ENCODE peak calls at places on chromosomes 5 and 9, in five cellular contexts. T, O, B, S and M are unnamed samples. For H3K4me1, the result is how much of the 10 kb centered on the place peaks cover.

GRCh38 chr5:93583799-93584530 is 943 bp downstream of the NR2F1 start:
- DNase-seq in T (peak), O (no peak), B (peak), S (no peak), M (peak)

GRCh38 chr9:37840560-37841194 is 40.1 kb downstream of the DCAF10 start:
- DNase-seq in T (no peak), O (no peak), B (peak), S (no peak), M (no peak)

GRCh38 chr9:21708846-21709245 is 93.6 kb upstream of the MTAP start:
- DNase-seq in T (no peak), O (no peak), B (no peak), S (no peak), M (peak)

GRCh38 chr5:153965102-153965645 is 73.5 kb downstream of the FAM114A2 start:
- DNase-seq in T (no peak), O (no peak), B (peak), S (peak), M (peak)

GRCh38 chr5:21810737-21811316 is 1042.3 kb downstream of the CDH12 start:
- DNase-seq in T (no peak), O (no peak), B (peak), S (no peak), M (no peak)

GRCh38 chr5:82931110-82931509 is 146.1 kb downstream of the TMEM167A start:
- DNase-seq in T (no peak), O (no peak), B (peak), S (no peak), M (no peak)

GRCh38 chr5:127442085-127442484 is 75.4 kb upstream of the PRRC1 start:
- DNase-seq in T (no peak), O (no peak), B (peak), S (no peak), M (no peak)

GRCh38 chr5:33649801-33650482 is 209.2 kb downstream of the TARS1 start:
- DNase-seq in T (no peak), O (no peak), B (peak), S (no peak), M (no peak)

GRCh38 chr9:92489209-92489608 is 6.9 kb upstream of the ASPN start:
- DNase-seq in T (no peak), O (no peak), B (peak), S (no peak), M (no peak)

GRCh38 chr9:16869140-16869903 is 1.1 kb downstream of the BNC2 start:
- DNase-seq in T (no peak), O (no peak), B (peak), S (peak), M (peak)

GRCh38 chr5:109689740-109690455 is at the start of gene MAN2A1:
- DNase-seq in T (peak), O (peak), B (peak), S (peak), M (peak)

GRCh38 chr5:177302354-177303110 is 987 bp downstream of the RAB24 start:
- DNase-seq in T (no peak), O (no peak), B (peak), S (no peak), M (no peak)

GRCh38 chr5:180832638-180833068 is 28.4 kb downstream of the ZFP62 start:
- DNase-seq in T (no peak), O (peak), B (no peak), S (no peak), M (no peak)

GRCh38 chr5:102853680-102854079 is 98.6 kb downstream of the PAM start:
- DNase-seq in T (no peak), O (peak), B (peak), S (no peak), M (no peak)

GRCh38 chr9:18238752-18239151 is 235.2 kb upstream of the ADAMTSL1 start:
- DNase-seq in T (no peak), O (no peak), B (peak), S (no peak), M (no peak)

GRCh38 chr9:107569171-107569570 is 79.6 kb upstream of the KLF4 start:
- DNase-seq in T (no peak), O (no peak), B (peak), S (no peak), M (no peak)

GRCh38 chr9:30677256-30677655 is 1707.2 kb upstream of the ACO1 start:
- DNase-seq in T (no peak), O (no peak), B (no peak), S (no peak), M (no peak)

GRCh38 chr9:21056931-21057330 is 20.8 kb downstream of the IFNB1 start:
- DNase-seq in T (no peak), O (no peak), B (peak), S (no peak), M (peak)

GRCh38 chr5:157556615-157557418 is 18.8 kb downstream of the ADAM19 start:
- DNase-seq in T (no peak), O (no peak), B (no peak), S (no peak), M (no peak)

GRCh38 chr5:1412163-1412562 is 33.1 kb downstream of the SLC6A3 start:
- DNase-seq in T (peak), O (no peak), B (no peak), S (peak), M (no peak)

GRCh38 chr5:32612134-32612888 is 27.0 kb downstream of the SUB1 start:
- DNase-seq in T (no peak), O (no peak), B (no peak), S (no peak), M (no peak)

GRCh38 chr9:105950448-105950847 is 256.1 kb downstream of the TMEM38B start:
- DNase-seq in T (no peak), O (no peak), B (no peak), S (no peak), M (no peak)

GRCh38 chr5:146588806-146589355 is 72.9 kb upstream of the GPR151 start:
- DNase-seq in T (no peak), O (no peak), B (no peak), S (no peak), M (no peak)

GRCh38 chr9:121949364-121949763 is 143.7 kb downstream of the TTLL11 start:
- DNase-seq in T (no peak), O (no peak), B (no peak), S (no peak), M (no peak)

DNA sequence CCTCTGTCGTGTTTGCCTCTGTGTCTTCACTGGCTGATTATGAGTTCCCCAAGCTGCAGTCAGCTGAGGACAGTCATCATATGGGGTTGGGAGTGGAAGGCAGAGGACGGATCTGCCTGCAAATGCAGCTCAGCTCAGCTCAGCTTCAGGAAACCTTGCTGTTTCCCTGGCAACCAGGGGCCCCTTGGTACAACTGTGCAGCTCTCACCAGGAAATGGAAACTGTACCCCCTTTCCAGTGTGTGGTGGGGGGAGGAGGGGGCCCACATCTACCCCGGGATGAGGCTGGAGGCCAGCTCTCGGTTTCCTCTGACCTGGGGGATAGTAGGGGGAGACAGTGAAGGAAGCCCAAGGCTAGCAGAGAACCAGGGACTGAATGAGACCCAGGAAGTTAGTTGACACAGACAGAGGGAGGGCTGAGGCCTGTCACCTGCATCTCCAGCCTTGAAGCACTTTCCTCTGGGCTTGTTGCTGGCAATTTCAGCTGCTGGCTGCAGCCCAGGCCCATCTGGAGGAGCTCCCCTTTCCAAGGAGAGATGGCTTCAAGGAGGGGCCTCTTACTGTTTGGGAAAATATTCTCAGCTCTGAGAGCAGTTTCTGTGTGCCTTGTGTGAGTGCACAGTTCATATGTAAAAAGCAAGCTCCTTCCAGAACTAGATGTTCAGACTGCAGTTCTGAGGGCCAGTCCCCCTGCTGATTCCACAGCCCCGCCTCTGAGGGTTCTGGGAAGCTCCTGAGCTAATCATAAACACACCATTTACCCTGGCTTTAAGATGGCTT is 6.9 kb downstream of the ANXA6 start:
- DNase-seq in T (peak), O (peak), B (no peak), S (no peak), M (no peak)
- H3K27ac ChIP-seq in T (no peak), O (peak), B (no peak), S (peak), M (no peak)

DNA sequence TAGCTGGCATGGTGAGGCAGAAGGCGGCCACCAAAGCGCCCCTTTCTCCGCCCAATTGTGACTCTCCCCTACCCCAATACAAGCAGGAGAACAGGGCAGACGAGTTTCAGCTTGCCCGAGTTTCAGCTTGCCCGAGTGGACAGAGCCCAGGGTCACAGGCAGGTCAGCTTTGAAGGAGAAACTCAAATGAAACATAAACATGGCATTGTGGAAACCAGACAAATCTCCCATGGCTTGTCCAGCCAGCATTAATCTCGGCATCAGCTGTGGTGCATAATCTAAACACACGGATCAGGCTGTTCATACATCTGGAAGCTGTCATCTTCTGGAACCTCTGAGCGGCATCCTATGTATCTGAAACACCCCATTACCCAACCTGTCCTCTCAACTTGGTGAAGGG is 16.9 kb downstream of the PTCH1 start:
- DNase-seq in T (no peak), O (no peak), B (no peak), S (no peak), M (peak)
- H3K4me1 ChIP-seq in T (under half), O (half or more), B (under half), S (under half), M (under half)

GRCh38 chr9:101226161-101226560 is 158.6 kb downstream of the BAAT start:
- DNase-seq in T (no peak), O (no peak), B (no peak), S (no peak), M (no peak)
- H3K27ac ChIP-seq in T (no peak), O (no peak), B (no peak), S (no peak), M (no peak)

DNA sequence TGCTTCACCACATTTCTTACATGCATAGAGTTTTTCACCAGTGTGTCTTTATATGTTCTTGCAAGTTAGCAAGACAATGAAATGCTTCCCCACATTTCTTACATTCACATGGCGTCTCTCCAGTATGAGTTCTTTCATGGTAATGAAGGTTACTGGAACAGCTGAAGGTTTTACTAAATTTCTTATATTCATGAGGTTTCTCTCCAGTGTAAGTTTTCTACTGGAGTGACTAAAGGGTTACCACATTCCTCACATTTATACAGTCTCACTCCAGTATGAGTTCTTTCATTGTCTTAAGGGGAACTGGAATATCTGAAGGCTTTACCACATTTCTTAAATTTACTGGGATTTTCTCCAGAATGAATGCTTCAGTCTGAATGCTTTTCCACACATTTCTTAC is 350.3 kb downstream of the MAT2B start:
- DNase-seq in T (no peak), O (no peak), B (no peak), S (no peak), M (no peak)
- H3K4me1 ChIP-seq in T (under half), O (under half), B (under half), S (under half), M (under half)

GRCh38 chr5:134586866-134587524 is 45.6 kb downstream of the SAR1B start:
- DNase-seq in T (peak), O (peak), B (peak), S (peak), M (peak)
- H3K27ac ChIP-seq in T (no peak), O (no peak), B (no peak), S (peak), M (no peak)

GRCh38 chr5:150653145-150653761 is 7.8 kb upstream of the MYOZ3 start:
- DNase-seq in T (peak), O (no peak), B (peak), S (no peak), M (peak)
- H3K4me1 ChIP-seq in T (under half), O (under half), B (under half), S (half or more), M (under half)

DNA sequence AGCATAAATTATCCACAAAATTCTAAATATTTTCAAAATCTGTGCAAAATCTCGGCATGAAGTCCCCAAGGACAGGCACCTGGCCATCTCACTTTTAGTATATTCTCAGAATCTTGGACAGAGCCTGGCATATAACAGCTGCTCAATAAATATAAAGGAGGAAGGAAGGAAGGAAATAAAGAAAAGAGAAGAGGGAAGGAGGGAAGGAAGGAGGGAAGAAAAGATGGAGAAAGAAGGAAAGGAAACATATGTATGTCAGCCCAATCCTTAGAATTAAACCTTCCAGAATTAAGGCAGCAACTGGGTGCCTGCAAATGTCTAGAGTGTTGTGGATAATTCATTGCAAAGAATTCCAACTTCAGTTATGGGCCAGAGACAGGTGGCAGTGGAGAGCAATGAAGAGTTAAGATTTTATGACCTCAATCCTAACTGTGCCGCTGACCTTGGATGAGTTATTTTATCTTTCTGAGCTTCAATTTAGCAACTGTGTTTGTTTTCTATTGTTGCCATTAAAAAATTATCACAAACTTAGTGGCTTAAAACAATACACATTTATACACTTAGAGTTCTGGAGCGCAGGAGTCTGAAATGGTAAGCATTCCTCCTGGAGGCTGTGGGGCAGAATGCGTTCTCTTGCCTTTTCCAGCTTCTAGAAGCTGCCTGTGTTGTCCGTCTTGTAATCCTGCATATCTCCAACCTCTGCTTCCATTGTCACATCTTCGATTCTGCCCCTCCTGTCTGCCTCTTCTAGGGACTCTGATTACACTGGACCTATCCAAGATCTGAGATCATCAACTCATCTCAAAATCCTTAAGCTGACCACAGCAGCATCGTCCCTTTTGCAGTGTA is 200.8 kb upstream of the MSX2 start:
- DNase-seq in T (no peak), O (no peak), B (peak), S (no peak), M (no peak)
- H3K27ac ChIP-seq in T (no peak), O (no peak), B (no peak), S (no peak), M (no peak)

DNA sequence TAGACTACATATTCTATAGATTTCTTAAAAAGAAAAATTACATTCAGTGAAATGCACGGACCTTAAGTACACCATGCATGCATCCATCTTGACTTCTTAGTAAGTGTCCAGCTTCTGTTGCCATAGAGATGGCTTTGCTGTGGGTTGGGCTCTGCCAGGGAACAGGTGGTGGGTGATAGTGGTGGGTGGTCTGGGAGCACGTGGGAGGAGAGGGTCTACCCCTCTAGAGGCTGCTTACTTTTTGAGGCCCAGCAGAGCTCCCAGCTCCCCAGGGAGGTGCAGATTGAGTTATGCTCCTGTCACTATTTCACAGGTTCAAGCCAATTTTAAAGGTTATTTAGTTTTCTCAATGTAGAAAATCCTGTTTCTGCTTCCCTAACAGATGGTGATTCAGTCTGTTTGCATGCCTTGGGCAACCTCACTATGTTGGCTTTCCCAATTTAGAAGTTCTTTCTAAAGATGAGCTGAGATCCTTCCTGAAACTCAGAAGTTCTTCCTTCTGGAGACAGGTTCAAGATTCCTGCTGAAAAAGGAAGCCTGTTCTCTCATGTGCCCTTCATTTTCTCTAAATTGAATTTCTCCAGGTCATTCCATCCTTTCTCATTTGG is 107.4 kb upstream of the LHFPL2 start:
- DNase-seq in T (no peak), O (no peak), B (peak), S (no peak), M (peak)
- H3K4me1 ChIP-seq in T (under half), O (under half), B (under half), S (under half), M (under half)

GRCh38 chr5:16179936-16180788 is 571 bp upstream of the MARCHF11 start:
- DNase-seq in T (no peak), O (no peak), B (no peak), S (no peak), M (no peak)

GRCh38 chr5:16180789-16181082 is 1.1 kb upstream of the MARCHF11 start:
- DNase-seq in T (no peak), O (no peak), B (no peak), S (no peak), M (no peak)

GRCh38 chr5:16178745-16179372 is 732 bp downstream of the MARCHF11 start:
- DNase-seq in T (peak), O (no peak), B (peak), S (no peak), M (peak)

DNA sequence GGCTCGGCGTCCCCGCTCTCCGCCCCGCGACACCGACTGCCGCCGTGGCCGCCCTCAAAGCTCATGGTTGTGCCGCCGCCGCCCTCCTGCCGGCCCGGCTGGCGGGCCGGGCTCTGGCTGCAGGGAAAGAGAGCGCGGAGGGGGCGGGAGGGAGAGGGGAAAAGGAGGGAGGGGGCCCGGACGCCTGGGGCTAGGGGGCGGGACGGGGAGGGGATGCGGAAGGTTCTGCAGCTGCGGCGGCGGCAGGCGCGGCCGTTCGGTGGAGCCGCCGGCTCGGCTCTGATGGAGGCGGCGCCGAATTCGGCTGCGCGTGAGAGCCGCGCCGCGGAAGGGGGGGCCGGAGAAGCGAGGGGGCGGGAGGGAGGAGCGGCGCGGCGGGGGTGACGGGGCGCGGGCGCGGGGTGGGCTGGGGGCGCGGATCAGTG is at the start of gene MARCHF11:
- DNase-seq in T (no peak), O (no peak), B (no peak), S (no peak), M (no peak)
- H3K27ac ChIP-seq in T (no peak), O (no peak), B (no peak), S (no peak), M (no peak)